ENCODE peak calls at places on chromosome 13, in ten cellular contexts. O is GM06990, Z is right lobe of liver, J is transverse colon, Y is GM20000, Q is heart left ventricle, M is pancreas, X is cardiac fibroblast, V is cardiac muscle cell, L is SK-N-SH. R is an unnamed sample.

GRCh38 chr13:64248371-64249065 is 2832.9 kb upstream of the PCDH20 start:
- DNase-seq in Q (no peak), Z (no peak), M (no peak), J (no peak), L (no peak), X (no peak), V (no peak), O (no peak), Y (no peak), R (no peak)

GRCh38 chr13:107809125-107809524 is 406.2 kb downstream of the LIG4 start:
- DNase-seq in Y (no peak), M (no peak), L (no peak), Q (no peak), V (no peak), J (no peak), X (no peak), O (no peak), Z (no peak), R (no peak)

GRCh38 chr13:52850396-52851152 is 2.1 kb upstream of the PCDH8 start:
- DNase-seq in L (peak; percentile 71), V (peak; percentile 92), Y (peak; percentile 80), O (peak; percentile 75), Z (peak; percentile 67), J (peak; percentile 73), Q (peak; percentile 71), M (peak; percentile 63), X (peak; percentile 34), R (peak; percentile 61)

GRCh38 chr13:26011996-26012688 is 39.7 kb downstream of the SHISA2 start:
- DNase-seq in V (no peak), Z (no peak), M (no peak), L (no peak), J (no peak), O (no peak), Q (no peak), Y (no peak), X (no peak), R (peak; percentile 76)

GRCh38 chr13:98976338-98976737 is 1.5 kb downstream of the DOCK9 start:
- DNase-seq in L (no peak), V (no peak), J (no peak), Q (no peak), Y (no peak), Z (no peak), X (peak; percentile 84), O (no peak), M (no peak), R (no peak)

GRCh38 chr13:33057019-33057785 is 41.0 kb downstream of the KL start:
- DNase-seq in O (no peak), J (no peak), V (no peak), Q (no peak), X (peak; percentile 38), L (peak; percentile 47), Z (no peak), M (no peak), Y (peak; percentile 46), R (no peak)

GRCh38 chr13:109745702-109746101 is 40.7 kb downstream of the IRS2 start:
- DNase-seq in M (no peak), O (no peak), L (no peak), Y (no peak), Z (no peak), V (no peak), X (no peak), J (no peak), Q (no peak), R (no peak)

GRCh38 chr13:66618702-66619101 is 611.4 kb downstream of the PCDH9 start:
- DNase-seq in V (peak; percentile 10), Q (no peak), J (no peak), L (peak; percentile 48), Z (no peak), O (no peak), Y (peak; percentile 17), M (no peak), X (peak; percentile 64), R (no peak)

GRCh38 chr13:105920375-105920774 is 615.1 kb downstream of the EFNB2 start:
- DNase-seq in V (no peak), Q (no peak), Z (no peak), O (no peak), J (peak; percentile 21), Y (no peak), L (no peak), M (no peak), X (peak; percentile 83), R (no peak)

GRCh38 chr13:60577761-60578160 is 180.7 kb downstream of the TDRD3 start:
- DNase-seq in Q (no peak), M (no peak), J (no peak), X (no peak), Z (no peak), L (no peak), Y (no peak), V (no peak), O (no peak), R (no peak)

GRCh38 chr13:35600137-35600536 is 123.6 kb upstream of the MAB21L1 start:
- DNase-seq in V (no peak), X (peak; percentile 45), O (no peak), Z (no peak), J (no peak), Q (no peak), L (no peak), M (no peak), Y (no peak), R (no peak)

GRCh38 chr13:98775844-98776598 is 23.5 kb upstream of the SLC15A1 start:
- DNase-seq in J (peak; percentile 82), V (no peak), O (no peak), Q (no peak), L (no peak), M (no peak), X (peak; percentile 75), Z (no peak), Y (no peak), R (no peak)

GRCh38 chr13:79581870-79582315 is 100.9 kb downstream of the NDFIP2 start:
- DNase-seq in X (peak; percentile 63), Y (no peak), J (no peak), M (no peak), L (no peak), O (no peak), Q (peak; percentile 18), Z (no peak), V (no peak), R (no peak)

GRCh38 chr13:43652751-43653150 is 134.0 kb downstream of the ENOX1 start:
- DNase-seq in O (no peak), Q (no peak), X (no peak), J (no peak), Z (no peak), V (no peak), Y (no peak), L (no peak), M (no peak), R (no peak)

GRCh38 chr13:34847751-34848150 is 94.3 kb upstream of the NBEA start:
- DNase-seq in Z (no peak), O (no peak), J (no peak), L (no peak), Q (no peak), Y (no peak), V (peak; percentile 8), M (no peak), X (no peak), R (no peak)

GRCh38 chr13:97191615-97192014 is 30.5 kb upstream of the MBNL2 start:
- DNase-seq in Y (no peak), M (no peak), Q (no peak), V (no peak), L (no peak), O (no peak), X (no peak), J (no peak), Z (no peak), R (no peak)

GRCh38 chr13:50494110-50494509 is 349.4 kb downstream of the DLEU7 start:
- DNase-seq in Y (no peak), V (no peak), Z (no peak), O (no peak), L (no peak), M (no peak), J (no peak), X (no peak), Q (no peak), R (no peak)

GRCh38 chr13:110944121-110944967 is 29.5 kb upstream of the ANKRD10 start:
- DNase-seq in O (no peak), Y (peak; percentile 64), Z (no peak), Q (peak; percentile 30), L (peak; percentile 51), J (peak; percentile 20), V (peak; percentile 44), X (peak; percentile 70), M (peak; percentile 51), R (peak; percentile 43)

GRCh38 chr13:75607447-75607846 is 28.7 kb upstream of the LMO7 start:
- DNase-seq in M (no peak), Q (no peak), V (no peak), O (no peak), J (no peak), L (no peak), Z (no peak), Y (no peak), X (no peak), R (no peak)

GRCh38 chr13:40789275-40790231 is at the start of gene SLC25A15:
- DNase-seq in Y (peak; percentile 95), V (peak; percentile 91), X (peak; percentile 70), L (peak; percentile 97), Z (peak; percentile 91), M (peak; percentile 84), O (peak; percentile 86), Q (peak; percentile 85), J (peak; percentile 88), R (peak; percentile 78)
- TF ChIP-seq CTCF in Y (peak; percentile 49), V (peak; percentile 17), X (no peak), L (no peak), Z (peak; percentile 26), M (no peak), O (no peak), Q (peak; percentile 48), J (no peak), R (no peak)

DNA sequence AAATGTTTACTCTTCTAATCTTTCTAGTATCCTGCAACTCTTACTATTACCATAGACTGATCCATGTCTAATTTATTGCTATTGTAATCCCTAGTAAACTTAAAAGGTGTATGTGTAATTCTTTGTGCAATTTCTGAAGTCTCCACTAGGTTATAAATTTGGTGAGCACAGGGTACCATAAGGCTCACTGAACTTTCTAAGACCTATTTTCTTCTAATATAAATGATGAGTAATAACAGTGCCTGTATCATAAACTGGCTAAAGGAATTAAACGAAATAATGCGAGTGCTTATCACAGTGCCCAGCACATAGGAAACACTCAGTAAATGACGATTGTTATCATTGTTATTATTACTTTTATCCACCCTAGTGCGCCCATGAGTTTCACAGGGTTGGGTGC is 119.1 kb downstream of the KLF12 start:
- DNase-seq in J (no peak), X (peak; percentile 41), Z (no peak), M (no peak), Y (no peak), L (no peak), Q (no peak), O (no peak), V (no peak), R (no peak)
- TF ChIP-seq CTCF in J (peak; percentile 18), X (peak; percentile 30), Z (no peak), M (no peak), Y (no peak), L (peak; percentile 49), Q (peak; percentile 43), O (peak; percentile 30), V (peak; percentile 17), R (peak; percentile 57)

GRCh38 chr13:47397739-47398138 is 500.9 kb upstream of the HTR2A start:
- DNase-seq in X (no peak), L (no peak), Y (no peak), Q (no peak), M (no peak), J (no peak), Z (no peak), O (no peak), V (no peak), R (no peak)
- TF ChIP-seq CTCF in X (no peak), L (peak; percentile 11), Y (no peak), Q (no peak), M (no peak), J (no peak), Z (no peak), O (no peak), V (no peak), R (no peak)

GRCh38 chr13:23715762-23716235 is 145.6 kb downstream of the TNFRSF19 start:
- DNase-seq in Y (peak; percentile 26), M (no peak), O (no peak), Z (no peak), X (peak; percentile 36), Q (no peak), L (no peak), J (no peak), V (peak; percentile 49), R (peak; percentile 7)
- TF ChIP-seq CTCF in Y (no peak), M (no peak), O (peak; percentile 35), Z (no peak), X (peak; percentile 33), Q (no peak), L (peak; percentile 29), J (no peak), V (peak; percentile 24), R (no peak)